ENCODE peak calls at places on chromosomes 6 and 20, in eight cellular contexts. R is D341Med; J is stimulated activated CD4-positive, alpha-beta T cell treated with anti-CD3 and anti-CD28 coated beads, Interleukin-2, amount 100 ng/mL, for 48 hours; K is left ventricle myocardium inferior; P is GM20000; G is substantia nigra; S is activated CD8-positive, alpha-beta T cell treated with anti-CD3 and anti-CD28 coated beads for 36 hours; Q is germinal center. Y is an unnamed sample.

GRCh38 chr6:167569879-167570278 is 245.0 kb downstream of the TTLL2 start:
- DNase-seq in R (peak), J (no peak), K (no peak), P (no peak), G (no peak), S (no peak), Q (no peak), Y (no peak)

GRCh38 chr6:28737750-28738395 is 185.9 kb downstream of the TRIM27 start:
- DNase-seq in R (no peak), J (no peak), K (no peak), P (no peak), G (no peak), S (no peak), Q (no peak), Y (no peak)

GRCh38 chr20:48767269-48767960 is 60.4 kb downstream of the PREX1 start:
- DNase-seq in R (no peak), J (no peak), K (no peak), P (no peak), G (no peak), S (peak), Q (no peak), Y (no peak)

GRCh38 chr20:50019466-50020256 is 36.9 kb downstream of the SNAI1 start:
- DNase-seq in R (no peak), J (no peak), K (peak), P (no peak), G (peak), S (no peak), Q (no peak), Y (no peak)

GRCh38 chr6:15662246-15663056 is at the start of gene DTNBP1:
- DNase-seq in R (peak), J (peak), K (peak), P (peak), G (peak), S (peak), Q (peak), Y (peak)

GRCh38 chr6:74273541-74273940 is 577.5 kb downstream of the CD109 start:
- DNase-seq in R (no peak), J (no peak), K (no peak), P (no peak), G (no peak), S (no peak), Q (no peak), Y (no peak)

GRCh38 chr6:162543221-162543620 is 184.3 kb downstream of the PRKN start:
- DNase-seq in R (no peak), J (no peak), K (no peak), P (no peak), G (no peak), S (no peak), Q (no peak), Y (no peak)

GRCh38 chr20:33653218-33653899 is 8.8 kb upstream of the C20orf144 start:
- DNase-seq in R (peak), J (no peak), K (peak), P (peak), G (peak), S (peak), Q (peak), Y (peak)

GRCh38 chr6:80566361-80566760 is 459.9 kb downstream of the BCKDHB start:
- DNase-seq in R (no peak), J (no peak), K (no peak), P (no peak), G (no peak), S (no peak), Q (no peak), Y (no peak)

GRCh38 chr6:25619222-25619621 is 32.8 kb upstream of the SCGN start:
- DNase-seq in R (no peak), J (no peak), K (no peak), P (no peak), G (no peak), S (no peak), Q (no peak), Y (no peak)